ENCODE peak calls at places on chromosomes 13 and 19, in four cellular contexts. D, M, J and Q are unnamed samples.

GRCh38 chr19:45601524-45602522 is at the start of gene GPR4:
- DNase-seq in D (peak; percentile 82), M (no peak), J (peak; percentile 82), Q (no peak)

GRCh38 chr13:66014757-66015156 is 1215.4 kb downstream of the PCDH9 start:
- DNase-seq in J (no peak), D (no peak), M (no peak), Q (no peak)

GRCh38 chr19:4064551-4065260 is 2.0 kb downstream of the ZBTB7A start:
- DNase-seq in J (no peak), M (no peak), D (peak; percentile 76), Q (no peak)

GRCh38 chr19:17103177-17103576 is 27.6 kb downstream of the MYO9B start:
- DNase-seq in M (peak; percentile 58), D (peak; percentile 50), J (peak; percentile 90), Q (peak; percentile 56)

GRCh38 chr19:5743640-5744039 is 23.2 kb downstream of the CATSPERD start:
- DNase-seq in M (no peak), D (no peak), J (no peak), Q (no peak)

GRCh38 chr19:43310221-43310620 is 40.9 kb upstream of the PSG9 start:
- DNase-seq in M (no peak), D (no peak), J (no peak), Q (no peak)

GRCh38 chr13:84605927-84606326 is 723.7 kb upstream of the SLITRK1 start:
- DNase-seq in M (no peak), J (no peak), D (no peak), Q (no peak)

GRCh38 chr19:4447327-4448146 is 10.1 kb downstream of the UBXN6 start:
- DNase-seq in M (no peak), J (no peak), D (no peak), Q (no peak)

GRCh38 chr13:107144432-107144831 is 576.5 kb upstream of the ARGLU1 start:
- DNase-seq in M (no peak), D (no peak), J (no peak), Q (no peak)

GRCh38 chr13:27923794-27924528 is 4.2 kb downstream of the PDX1 start:
- DNase-seq in D (no peak), M (no peak), J (peak; percentile 62), Q (no peak)

GRCh38 chr19:28234637-28235036 is 978.3 kb downstream of the UQCRFS1 start:
- DNase-seq in M (no peak), D (no peak), J (no peak), Q (no peak)

GRCh38 chr19:38946229-38947010 is 15.7 kb downstream of the MRPS12 start:
- DNase-seq in J (no peak), D (no peak), M (peak; percentile 51), Q (no peak)

GRCh38 chr19:35281303-35281702 is 1.0 kb upstream of the HAMP start:
- DNase-seq in D (no peak), M (no peak), J (no peak), Q (no peak)

GRCh38 chr19:40549007-40549708 is 27.5 kb upstream of the SHKBP1 start:
- DNase-seq in M (peak; percentile 92), J (peak; percentile 92), D (peak; percentile 85), Q (peak; percentile 49)

GRCh38 chr19:17394891-17395415 is 957 bp upstream of the CCDC194 start:
- DNase-seq in J (peak; percentile 89), M (peak; percentile 66), D (peak; percentile 84), Q (no peak)

GRCh38 chr19:28960986-28961705 is 251.8 kb downstream of the UQCRFS1 start:
- DNase-seq in J (no peak), M (no peak), D (no peak), Q (no peak)

GRCh38 chr19:38684078-38684861 is 36.8 kb downstream of the ACTN4 start:
- DNase-seq in J (no peak), D (peak; percentile 69), M (peak; percentile 100), Q (no peak)

GRCh38 chr19:35712529-35712909 is 5.3 kb upstream of the KMT2B start:
- DNase-seq in M (no peak), J (no peak), D (no peak), Q (no peak)

GRCh38 chr13:72029981-72030380 is 163.0 kb upstream of the DACH1 start:
- DNase-seq in J (no peak), D (no peak), M (no peak), Q (no peak)

GRCh38 chr13:37175996-37176395 is 70.5 kb upstream of the CSNK1A1L start:
- DNase-seq in J (no peak), M (no peak), D (no peak), Q (no peak)

GRCh38 chr13:35916186-35916585 is 215.0 kb downstream of the DCLK1 start:
- DNase-seq in J (peak; percentile 28), D (no peak), M (no peak), Q (no peak)

GRCh38 chr19:3968556-3969434 is 2.1 kb downstream of the DAPK3 start:
- DNase-seq in M (peak; percentile 97), J (peak; percentile 84), D (peak; percentile 43), Q (peak; percentile 98)

GRCh38 chr13:46679369-46680180 is 117.4 kb downstream of the ESD start:
- DNase-seq in D (no peak), M (no peak), J (no peak), Q (peak; percentile 9)

GRCh38 chr13:50995870-50996269 is 86.3 kb downstream of the RNASEH2B start:
- DNase-seq in M (no peak), J (no peak), D (no peak), Q (no peak)

GRCh38 chr13:20332361-20333096 is 100.4 kb upstream of the GJB6 start:
- DNase-seq in D (no peak), M (no peak), J (no peak), Q (no peak)

GRCh38 chr19:5452594-5453565 is 2.3 kb upstream of the ZNRF4 start:
- DNase-seq in M (peak; percentile 66), J (no peak), D (peak; percentile 85), Q (peak; percentile 44)

GRCh38 chr13:43661321-43661720 is 125.5 kb downstream of the ENOX1 start:
- DNase-seq in M (no peak), D (no peak), J (no peak), Q (no peak)

GRCh38 chr19:42422576-42423461 is 4.4 kb downstream of the LIPE start:
- DNase-seq in M (no peak), J (no peak), D (no peak), Q (peak; percentile 59)

GRCh38 chr19:3443840-3444694 is 36.3 kb downstream of the SMIM24 start:
- DNase-seq in D (no peak), M (no peak), J (peak; percentile 82), Q (peak; percentile 39)

GRCh38 chr19:862529-863304 is 3.3 kb downstream of the CFD start:
- DNase-seq in M (peak; percentile 64), D (peak; percentile 82), J (peak; percentile 98), Q (no peak)

GRCh38 chr13:110575322-110576069 is 14.0 kb upstream of the RAB20 start:
- DNase-seq in J (no peak), D (peak; percentile 27), M (peak; percentile 21), Q (peak; percentile 20)

GRCh38 chr19:47179643-47180310 is 49.1 kb downstream of the SAE1 start:
- DNase-seq in M (no peak), D (no peak), J (no peak), Q (no peak)

GRCh38 chr19:47187023-47187655 is 43.9 kb downstream of the BBC3 start:
- DNase-seq in D (no peak), J (no peak), M (no peak), Q (no peak)

GRCh38 chr19:47187797-47188196 is 43.2 kb downstream of the BBC3 start:
- DNase-seq in M (no peak), J (no peak), D (no peak), Q (no peak)

GRCh38 chr19:47186337-47187022 is 44.5 kb downstream of the BBC3 start:
- DNase-seq in J (no peak), M (no peak), D (no peak), Q (no peak)

DNA sequence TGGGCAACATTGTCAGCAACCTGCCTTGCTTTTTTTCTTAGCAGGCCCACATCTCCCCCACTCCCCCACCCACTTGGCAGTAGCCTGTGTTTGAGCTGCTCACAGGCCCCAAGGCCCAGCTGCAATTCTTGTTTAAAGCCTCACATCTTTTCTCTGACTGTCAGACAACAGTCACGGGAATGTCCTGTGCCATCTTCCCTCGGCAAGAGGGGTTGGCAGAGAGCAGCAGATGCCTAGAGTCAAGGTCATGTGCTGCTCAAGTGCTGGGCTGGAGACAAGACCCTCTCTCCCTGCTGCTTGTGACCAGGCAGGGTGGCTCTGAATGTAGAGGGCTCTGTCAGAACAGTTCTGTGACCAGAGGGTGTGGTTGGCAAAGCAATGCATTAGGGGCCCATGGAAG is 47.4 kb downstream of the BBC3 start:
- DNase-seq in J (no peak), D (no peak), M (no peak), Q (no peak)
- TF ChIP-seq KDM1A in J (no peak), D (no peak), M (no peak), Q (no peak)

DNA sequence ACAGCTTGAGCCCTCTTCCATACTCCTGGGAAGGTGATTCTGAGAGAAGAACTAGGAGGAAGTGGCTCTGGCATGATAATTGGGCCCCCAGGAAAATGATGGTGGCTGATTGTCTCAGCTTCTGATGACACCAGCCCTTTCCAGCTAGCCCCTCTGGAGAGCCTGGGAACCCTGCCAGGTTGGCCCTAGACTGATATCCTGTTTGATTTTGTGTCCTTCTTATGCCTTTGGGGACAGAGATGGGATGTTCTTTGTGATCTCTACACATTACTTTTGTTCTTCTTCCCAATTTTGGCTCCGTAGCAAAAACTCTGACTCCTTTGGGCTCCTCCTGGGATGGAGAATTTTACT is 39.7 kb downstream of the ERICH6B start:
- DNase-seq in J (no peak), M (no peak), D (no peak), Q (no peak)
- TF ChIP-seq KDM1A in J (no peak), M (no peak), D (no peak), Q (no peak)

GRCh38 chr13:112689498-112690241 is at the start of gene ATP11A:
- DNase-seq in M (peak; percentile 78), J (peak; percentile 84), D (peak; percentile 95), Q (peak; percentile 72)

GRCh38 chr13:112688560-112689497 is 1.0 kb upstream of the ATP11A start:
- DNase-seq in M (no peak), D (no peak), J (peak; percentile 65), Q (peak; percentile 24)

GRCh38 chr13:112692586-112692985 is 2.7 kb downstream of the ATP11A start:
- DNase-seq in M (no peak), D (no peak), J (no peak), Q (no peak)

GRCh38 chr13:112692104-112692503 is 2.3 kb downstream of the ATP11A start:
- DNase-seq in J (no peak), D (no peak), M (no peak), Q (no peak)

DNA sequence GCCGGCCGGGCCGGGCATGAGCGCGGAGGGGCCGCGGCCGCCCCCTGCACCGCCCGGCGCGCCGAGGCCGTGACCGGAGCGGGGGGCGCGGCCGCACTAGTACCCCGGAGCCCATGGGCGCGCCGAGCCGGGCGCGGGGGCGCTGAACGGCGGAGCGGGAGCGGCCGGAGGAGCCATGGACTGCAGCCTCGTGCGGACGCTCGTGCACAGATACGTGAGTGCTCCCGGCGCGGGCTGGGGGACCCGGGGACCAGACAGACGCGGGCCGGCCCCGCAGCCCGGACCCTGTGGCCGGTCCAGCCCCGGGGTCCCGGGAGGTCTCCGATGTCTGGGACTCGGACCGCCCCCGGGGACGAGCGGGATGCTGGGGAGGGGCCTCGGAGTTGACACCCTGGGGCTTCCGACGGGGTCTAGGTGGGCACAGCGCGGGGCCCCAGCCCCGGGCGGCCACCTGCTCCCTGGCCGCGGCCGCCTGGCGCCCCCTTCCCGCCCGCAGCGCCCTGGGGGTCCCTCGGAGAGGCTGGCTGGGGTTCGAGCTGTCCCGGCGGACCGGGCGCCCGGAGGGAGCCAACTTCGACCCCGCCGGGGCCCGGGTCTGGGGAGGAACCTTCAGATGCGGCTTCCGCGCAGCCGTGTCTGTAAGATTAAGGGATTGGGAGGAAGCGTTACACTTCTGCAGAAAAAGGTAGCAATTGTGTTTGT is 555 bp downstream of the ATP11A start:
- DNase-seq in M (no peak), D (no peak), J (no peak), Q (no peak)
- TF ChIP-seq KDM1A in M (no peak), D (no peak), J (no peak), Q (no peak)

GRCh38 chr19:47012620-47013019 is 7.0 kb upstream of the NPAS1 start:
- DNase-seq in J (no peak), M (no peak), D (no peak), Q (no peak)
- TF ChIP-seq KDM1A in J (no peak), M (no peak), D (no peak), Q (no peak)